ENCODE peak calls at places on chromosomes 4 and X, in five cellular contexts. A is GM12891, E is NB4, L is lower leg skin, M is right lobe of liver. T is an unnamed sample.

GRCh38 chrX:10233173-10233572 is 76.4 kb downstream of the CLCN4 start:
- DNase-seq in E (no peak), L (no peak), M (no peak), A (no peak), T (no peak)

GRCh38 chr4:53168237-53168636 is 197.6 kb downstream of the SCFD2 start:
- DNase-seq in L (no peak), A (no peak), E (peak), M (no peak), T (no peak)

GRCh38 chr4:152024881-152025280 is 264.1 kb upstream of the GATB start:
- DNase-seq in E (no peak), A (no peak), L (no peak), M (no peak), T (no peak)

GRCh38 chr4:109172301-109172700 is 130.2 kb downstream of the COL25A1 start:
- DNase-seq in E (no peak), A (no peak), M (no peak), L (no peak), T (no peak)

GRCh38 chrX:106928227-106928626 is 8.0 kb downstream of the CLDN2 start:
- DNase-seq in L (no peak), M (no peak), A (no peak), E (no peak), T (no peak)

GRCh38 chrX:48793935-48794334 is 7.5 kb downstream of the GATA1 start:
- DNase-seq in A (no peak), E (no peak), L (no peak), M (no peak), T (no peak)

GRCh38 chrX:47501226-47502071 is 18.4 kb upstream of the ZNF41 start:
- DNase-seq in E (peak), L (no peak), M (no peak), A (no peak), T (no peak)

GRCh38 chr4:108453366-108453765 is 167.0 kb upstream of the RPL34 start:
- DNase-seq in E (no peak), A (no peak), L (no peak), M (no peak), T (no peak)

GRCh38 chr4:15469402-15470148 is at the start of gene CC2D2A:
- DNase-seq in L (no peak), M (no peak), A (no peak), E (no peak), T (peak)

GRCh38 chrX:34521563-34521962 is 135.5 kb downstream of the TMEM47 start:
- DNase-seq in A (no peak), L (no peak), E (peak), M (no peak), T (no peak)

GRCh38 chr4:6640292-6641163 is at the start of gene MRFAP1:
- DNase-seq in M (peak), L (peak), E (peak), A (peak), T (peak)

GRCh38 chr4:101081695-101082369 is 265.5 kb downstream of the PPP3CA start:
- DNase-seq in M (peak), E (no peak), A (no peak), L (no peak), T (no peak)

GRCh38 chr4:105951198-105951597 is 55.9 kb downstream of the NPNT start:
- DNase-seq in M (no peak), L (no peak), A (no peak), E (peak), T (no peak)

GRCh38 chr4:11428161-11428700 is 463 bp downstream of the HS3ST1 start:
- DNase-seq in E (no peak), A (no peak), L (no peak), M (no peak), T (no peak)

GRCh38 chr4:11426716-11427115 is 2.0 kb downstream of the HS3ST1 start:
- DNase-seq in L (no peak), E (no peak), A (no peak), M (no peak), T (no peak)

GRCh38 chr4:11429646-11430045 is 952 bp upstream of the HS3ST1 start:
- DNase-seq in M (no peak), E (no peak), L (no peak), A (no peak), T (no peak)

GRCh38 chr4:11427201-11427996 is 1.3 kb downstream of the HS3ST1 start:
- DNase-seq in A (no peak), E (no peak), L (no peak), M (no peak), T (no peak)

GRCh38 chr4:11428701-11429571 is at the start of gene HS3ST1:
- DNase-seq in E (peak), L (peak), M (peak), A (peak), T (peak)
- TF ChIP-seq POLR2A in E (no peak), L (no peak), M (peak), A (no peak), T (no peak)

GRCh38 chr4:40245794-40246546 is 49.1 kb downstream of the RHOH start:
- DNase-seq in E (no peak), L (no peak), A (no peak), M (no peak), T (no peak)
- TF ChIP-seq POLR2A in E (no peak), L (no peak), A (peak), M (no peak), T (no peak)

GRCh38 chr4:83618991-83619390 is 83.1 kb downstream of the GPAT3 start:
- DNase-seq in L (no peak), A (no peak), M (no peak), E (peak), T (no peak)

GRCh38 chr4:83617371-83618021 is 81.6 kb downstream of the GPAT3 start:
- DNase-seq in M (no peak), E (no peak), A (no peak), L (no peak), T (no peak)

GRCh38 chr4:83613994-83614393 is 78.1 kb downstream of the GPAT3 start:
- DNase-seq in L (no peak), M (no peak), A (no peak), E (no peak), T (no peak)

GRCh38 chr4:83616252-83616651 is 80.3 kb downstream of the GPAT3 start:
- DNase-seq in M (no peak), A (no peak), L (no peak), E (no peak), T (no peak)

GRCh38 chr4:83618431-83618830 is 82.5 kb downstream of the GPAT3 start:
- DNase-seq in L (no peak), M (no peak), A (no peak), E (peak), T (peak)
- TF ChIP-seq POLR2A in L (no peak), M (no peak), A (no peak), E (no peak), T (no peak)

GRCh38 chrX:45758738-45759397 is 558.2 kb upstream of the DIPK2B start:
- DNase-seq in E (peak), L (no peak), M (no peak), A (no peak), T (no peak)
- TF ChIP-seq POLR2A in E (no peak), L (no peak), M (no peak), A (no peak), T (no peak)

GRCh38 chr4:27184508-27185155 is 324.0 kb downstream of the STIM2 start:
- DNase-seq in E (no peak), A (no peak), M (no peak), L (no peak), T (no peak)
- TF ChIP-seq POLR2A in E (no peak), A (no peak), M (no peak), L (no peak), T (no peak)

GRCh38 chr4:61493041-61493440 is 292.9 kb downstream of the ADGRL3 start:
- DNase-seq in M (no peak), A (no peak), E (no peak), L (no peak), T (no peak)
- TF ChIP-seq POLR2A in M (no peak), A (no peak), E (no peak), L (no peak), T (no peak)

GRCh38 chr4:26238782-26239647 is 81.8 kb upstream of the RBPJ start:
- DNase-seq in L (no peak), A (no peak), M (no peak), E (no peak), T (no peak)
- TF ChIP-seq POLR2A in L (no peak), A (no peak), M (no peak), E (no peak), T (no peak)

T was measured in H54.